ENCODE peak calls at places on chromosomes 2 and 18, in five cellular contexts. O is ovary, K is left lung, U is HCT116, P is vagina. J is an unnamed sample.

GRCh38 chr18:35143615-35144596 is 96.9 kb upstream of the ZNF397 start:
- DNase-seq in O (peak; percentile 50), U (peak; percentile 32), P (no peak), K (no peak), J (peak; percentile 15)

GRCh38 chr2:46873632-46874068 is 42.0 kb downstream of the MCFD2 start:
- DNase-seq in U (peak; percentile 76), P (no peak), O (peak; percentile 65), K (peak; percentile 83), J (no peak)

GRCh38 chr2:238127165-238128060 is 11.1 kb upstream of the KLHL30 start:
- DNase-seq in P (no peak), K (no peak), U (no peak), O (peak; percentile 51), J (no peak)

GRCh38 chr2:221467610-221468009 is 104.5 kb downstream of the EPHA4 start:
- DNase-seq in K (no peak), P (no peak), O (no peak), U (no peak), J (no peak)

GRCh38 chr2:12861344-12861942 is 144.7 kb downstream of the TRIB2 start:
- DNase-seq in O (no peak), K (no peak), P (no peak), U (no peak), J (no peak)

GRCh38 chr2:102266204-102266603 is 45.2 kb upstream of the IL1RL1 start:
- DNase-seq in O (no peak), P (no peak), U (no peak), K (no peak), J (no peak)

GRCh38 chr2:151878655-151879563 is 50.7 kb upstream of the ARL5A start:
- DNase-seq in K (no peak), O (no peak), P (no peak), U (peak; percentile 46), J (no peak)

GRCh38 chr2:97743913-97744312 is 30.5 kb downstream of the ZAP70 start:
- DNase-seq in K (peak; percentile 3), U (no peak), P (no peak), O (no peak), J (no peak)

GRCh38 chr2:42876280-42876840 is 84.0 kb upstream of the HAAO start:
- DNase-seq in O (no peak), P (peak; percentile 61), K (peak; percentile 40), U (no peak), J (no peak)

GRCh38 chr2:128630974-128631697 is 312.5 kb upstream of the HS6ST1 start:
- DNase-seq in U (no peak), O (no peak), P (no peak), K (peak; percentile 19), J (no peak)

GRCh38 chr2:137927846-137928245 is 36.4 kb upstream of the HNMT start:
- DNase-seq in P (no peak), U (no peak), K (no peak), O (no peak), J (no peak)

GRCh38 chr18:22378672-22379282 is 38.9 kb downstream of the CTAGE1 start:
- DNase-seq in P (no peak), K (no peak), O (no peak), U (peak; percentile 39), J (no peak)

GRCh38 chr18:72233106-72233505 is 311.0 kb downstream of the CBLN2 start:
- DNase-seq in P (no peak), K (no peak), U (no peak), O (no peak), J (no peak)

GRCh38 chr2:239934571-239935171 is 90.5 kb downstream of the NDUFA10 start:
- DNase-seq in K (peak; percentile 66), U (peak; percentile 38), P (no peak), O (peak; percentile 13), J (peak; percentile 31)

GRCh38 chr2:12881952-12882351 is 165.2 kb downstream of the TRIB2 start:
- DNase-seq in O (no peak), P (no peak), K (no peak), U (no peak), J (no peak)

GRCh38 chr2:23137161-23137560 is 247.8 kb upstream of the KLHL29 start:
- DNase-seq in P (no peak), K (no peak), O (no peak), U (no peak), J (no peak)

GRCh38 chr2:186126181-186126580 is 359.9 kb upstream of the ZC3H15 start:
- DNase-seq in O (no peak), K (no peak), U (no peak), P (no peak), J (no peak)

GRCh38 chr18:26549486-26550435 is 1.4 kb upstream of the KCTD1 start:
- DNase-seq in P (no peak), K (peak; percentile 80), U (peak; percentile 53), O (peak; percentile 76), J (no peak)

GRCh38 chr2:20479835-20480234 is 33.0 kb downstream of the RHOB start:
- DNase-seq in K (no peak), U (no peak), O (no peak), P (peak; percentile 74), J (no peak)

GRCh38 chr18:10926565-10927194 is 222.7 kb downstream of the PIEZO2 start:
- DNase-seq in P (no peak), U (no peak), K (no peak), O (peak; percentile 31), J (no peak)

GRCh38 chr2:154455871-154456270 is 242.6 kb upstream of the KCNJ3 start:
- DNase-seq in K (no peak), P (no peak), U (no peak), O (no peak), J (no peak)

GRCh38 chr2:74488643-74489481 is 6.0 kb downstream of the TTC31 start:
- DNase-seq in P (no peak), O (no peak), U (no peak), K (no peak), J (no peak)

GRCh38 chr2:167651406-167652151 is 595.8 kb downstream of the STK39 start:
- DNase-seq in O (no peak), P (no peak), U (no peak), K (no peak), J (no peak)

GRCh38 chr2:74199871-74200305 is 1.5 kb downstream of the MTHFD2 start:
- DNase-seq in K (no peak), P (no peak), U (no peak), O (no peak), J (no peak)

GRCh38 chr18:58896268-58896667 is 31.6 kb downstream of the ZNF532 start:
- DNase-seq in P (no peak), K (no peak), U (no peak), O (no peak), J (no peak)

GRCh38 chr18:3863593-3863992 is 413.6 kb downstream of the TGIF1 start:
- DNase-seq in P (no peak), O (no peak), U (no peak), K (no peak), J (no peak)

GRCh38 chr18:3867252-3867651 is 417.3 kb downstream of the TGIF1 start:
- DNase-seq in K (no peak), O (no peak), P (no peak), U (no peak), J (no peak)

GRCh38 chr18:3867768-3868445 is 417.9 kb downstream of the TGIF1 start:
- DNase-seq in O (no peak), P (no peak), U (no peak), K (no peak), J (no peak)

GRCh38 chr18:3863006-3863405 is 413.0 kb downstream of the TGIF1 start:
- DNase-seq in U (no peak), K (no peak), P (no peak), O (no peak), J (no peak)

DNA sequence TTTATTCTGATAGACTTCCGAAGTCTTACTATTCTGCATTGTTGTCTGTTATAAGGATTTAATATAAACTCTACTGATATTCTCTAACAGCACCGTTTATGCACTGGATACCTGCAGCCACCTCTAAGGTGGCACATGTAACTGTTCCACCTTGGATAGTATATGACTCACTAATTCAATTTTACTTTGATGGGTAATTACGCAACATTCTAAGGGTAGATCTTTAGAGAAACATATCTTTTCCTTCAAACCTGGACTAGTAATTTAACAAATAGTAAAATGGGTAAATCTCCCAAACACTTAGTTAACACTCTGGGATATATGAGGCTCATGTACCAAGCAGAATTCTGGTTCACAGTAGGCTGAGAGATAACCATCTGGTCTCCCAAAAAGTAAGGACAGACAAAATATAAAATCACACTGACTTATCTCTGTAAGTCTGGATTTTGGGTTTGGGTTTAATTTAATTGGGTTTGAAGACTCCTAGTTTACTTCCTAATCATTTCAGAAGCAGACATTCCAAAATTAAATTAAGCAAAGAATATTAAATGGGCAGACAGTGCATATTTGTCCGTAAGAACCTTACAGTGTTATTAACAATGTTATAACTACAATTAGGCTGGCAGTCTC is 414.8 kb downstream of the TGIF1 start:
- DNase-seq in P (no peak), U (no peak), K (no peak), O (no peak), J (no peak)
- H3K4me1 ChIP-seq in P (no peaks in the 10 kb centered on the region), U (no peaks in the 10 kb centered on the region), K (no peaks in the 10 kb centered on the region), O (no peaks in the 10 kb centered on the region), J (no peaks in the 10 kb centered on the region)

GRCh38 chr2:207530160-207531023 is 630 bp downstream of the CREB1 start:
- DNase-seq in O (peak; percentile 63), U (no peak), P (no peak), K (peak; percentile 63), J (peak; percentile 53)

GRCh38 chr2:207534390-207534789 is 4.6 kb downstream of the CREB1 start:
- DNase-seq in U (no peak), O (no peak), K (no peak), P (no peak), J (no peak)

GRCh38 chr2:207531024-207531411 is 1.3 kb downstream of the CREB1 start:
- DNase-seq in O (no peak), K (no peak), P (no peak), U (no peak), J (no peak)

GRCh38 chr2:207533609-207534008 is 3.8 kb downstream of the CREB1 start:
- DNase-seq in O (no peak), U (no peak), P (no peak), K (no peak), J (no peak)

GRCh38 chr2:207532676-207533075 is 2.9 kb downstream of the CREB1 start:
- DNase-seq in P (no peak), O (no peak), U (no peak), K (no peak), J (no peak)
- H3K27ac ChIP-seq in P (peak overlapping the region; percentile 95), O (no peak overlapping the region), U (no peak overlapping the region), K (peak overlapping the region; percentile 99), J (no peak overlapping the region)

DNA sequence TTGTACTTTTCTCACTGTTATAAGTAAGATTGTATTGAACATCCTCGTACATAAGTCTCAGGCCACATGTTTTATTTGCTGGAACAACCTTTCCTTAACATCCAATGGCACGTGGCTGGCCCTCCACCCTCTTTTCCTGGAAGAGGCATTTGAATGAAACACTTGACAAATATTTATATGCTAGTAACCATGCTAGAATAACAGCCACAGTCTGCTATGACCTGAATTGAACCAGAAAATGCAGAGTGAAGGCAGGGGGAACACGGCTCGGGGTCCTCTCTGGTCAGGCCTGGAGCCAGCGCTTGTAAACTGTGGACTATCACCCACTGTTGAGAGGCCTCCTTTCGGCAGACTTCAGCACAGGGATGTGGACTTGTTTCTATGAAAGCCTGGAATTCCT is 198.2 kb upstream of the COPS8 start:
- DNase-seq in U (no peak), O (no peak), P (no peak), K (no peak), J (no peak)
- TF ChIP-seq CTCF in U (no peak), O (no peak), P (no peak), K (no peak), J (no peak)

GRCh38 chr2:218369374-218369773 is 12.7 kb upstream of the SLC11A1 start:
- DNase-seq in P (no peak), K (no peak), U (no peak), O (no peak), J (no peak)
- H3K4me1 ChIP-seq in P (peaks cover 26% of the 10 kb centered on the region), K (peaks cover 70% of the 10 kb centered on the region), U (peaks cover 15% of the 10 kb centered on the region), O (peaks cover 4% of the 10 kb centered on the region), J (peaks cover 26% of the 10 kb centered on the region)

J was measured in CD8-positive, alpha-beta T cell.